ENCODE peak calls at places on chromosomes 16 and 17, in nine cellular contexts. L, E, I, C, H, R, O, P and V are unnamed samples.
A peak's percentile ranks its signal among the peaks of the same experiment; 100 is the strongest.

GRCh38 chr16:81116285-81116684 is 20.1 kb upstream of the GCSH start:
- DNase-seq in P (no peak), R (no peak), H (no peak), I (no peak), L (no peak), C (no peak), O (no peak), E (no peak), V (no peak)

GRCh38 chr16:89272631-89273030 is 55.1 kb downstream of the ZNF778 start:
- DNase-seq in H (no peak), C (no peak), E (no peak), P (no peak), I (no peak), R (no peak), O (no peak), L (no peak), V (no peak)

GRCh38 chr16:1158456-1159324 is 5.8 kb downstream of the CACNA1H start:
- DNase-seq in L (no peak), C (no peak), O (peak; percentile 48), R (no peak), I (no peak), P (no peak), E (no peak), H (no peak), V (no peak)

GRCh38 chr16:75402174-75402820 is 31.0 kb downstream of the CFDP1 start:
- DNase-seq in E (no peak), I (no peak), R (no peak), O (no peak), C (peak; percentile 58), P (peak; percentile 44), H (no peak), L (no peak), V (no peak)

GRCh38 chr16:73054732-73055481 is 7.0 kb upstream of the ZFHX3 start:
- DNase-seq in O (no peak), I (peak; percentile 65), R (no peak), H (no peak), E (no peak), L (no peak), P (peak; percentile 42), C (no peak), V (no peak)

GRCh38 chr17:50331085-50331791 is 14.7 kb upstream of the XYLT2 start:
- DNase-seq in P (peak; percentile 82), H (no peak), C (no peak), O (peak; percentile 81), R (no peak), L (no peak), I (no peak), E (no peak), V (no peak)

GRCh38 chr16:57144027-57144426 is 41.8 kb downstream of the PSME3IP1 start:
- DNase-seq in L (no peak), P (no peak), O (no peak), E (no peak), C (no peak), R (no peak), H (no peak), I (no peak), V (no peak)

GRCh38 chr16:71622088-71622487 is 3.9 kb upstream of the MARVELD3 start:
- DNase-seq in R (no peak), I (no peak), P (no peak), H (no peak), C (no peak), E (no peak), O (no peak), L (no peak), V (no peak)

GRCh38 chr17:78179372-78179771 is 7.5 kb downstream of the TK1 start:
- DNase-seq in P (peak; percentile 75), C (no peak), O (no peak), E (no peak), I (no peak), L (no peak), H (no peak), R (no peak), V (no peak)

GRCh38 chr17:65022751-65023421 is 33.7 kb downstream of the GNA13 start:
- DNase-seq in L (no peak), O (peak; percentile 76), H (no peak), I (peak; percentile 37), P (peak; percentile 40), R (no peak), C (no peak), E (no peak), V (no peak)

GRCh38 chr16:8923199-8923598 is 40.5 kb downstream of the USP7 start:
- DNase-seq in P (no peak), O (no peak), L (no peak), R (no peak), I (no peak), C (no peak), H (no peak), E (no peak), V (no peak)

GRCh38 chr17:80393961-80394360 is 21.0 kb upstream of the ENDOV start:
- DNase-seq in I (no peak), R (no peak), L (no peak), H (no peak), P (no peak), O (no peak), C (no peak), E (no peak), V (no peak)

GRCh38 chr17:41258406-41258805 is 3.2 kb downstream of the KRTAP9-9 start:
- DNase-seq in I (no peak), L (no peak), O (no peak), H (no peak), C (no peak), R (no peak), P (no peak), E (no peak), V (no peak)

GRCh38 chr17:42675984-42676423 is 790 bp downstream of the PLEKHH3 start:
- DNase-seq in P (no peak), O (peak; percentile 40), H (no peak), C (peak; percentile 67), L (no peak), R (no peak), I (peak; percentile 26), E (no peak), V (no peak)

GRCh38 chr16:84138824-84139627 is 6.0 kb downstream of the HSDL1 start:
- DNase-seq in E (no peak), O (peak; percentile 74), I (peak; percentile 96), H (no peak), P (peak; percentile 33), L (no peak), R (no peak), C (peak; percentile 76), V (no peak)

GRCh38 chr16:50603206-50604064 is 55.2 kb downstream of the NKD1 start:
- DNase-seq in L (no peak), R (no peak), H (no peak), C (no peak), P (peak; percentile 79), I (no peak), O (peak; percentile 46), E (no peak), V (no peak)

GRCh38 chr16:25413962-25414361 is 156.3 kb upstream of the ZKSCAN2 start:
- DNase-seq in L (no peak), C (no peak), O (no peak), P (no peak), H (no peak), E (no peak), I (no peak), R (no peak), V (no peak)

GRCh38 chr16:70437017-70437581 is 1.8 kb downstream of the ST3GAL2 start:
- DNase-seq in P (peak; percentile 82), C (peak; percentile 87), O (peak; percentile 89), R (no peak), H (no peak), I (no peak), L (peak; percentile 91), E (no peak), V (no peak)

GRCh38 chr17:51371732-51372151 is 111.4 kb downstream of the UTP18 start:
- DNase-seq in H (peak; percentile 51), P (peak; percentile 65), L (peak; percentile 67), O (peak; percentile 59), R (peak; percentile 54), E (peak; percentile 5), I (peak; percentile 77), C (peak; percentile 45), V (no peak)

GRCh38 chr17:48799069-48799710 is 17.8 kb downstream of the TTLL6 start:
- DNase-seq in L (no peak), O (no peak), I (no peak), C (no peak), E (no peak), R (no peak), P (no peak), H (no peak), V (no peak)

GRCh38 chr17:8868529-8868951 is 1.1 kb upstream of the PIK3R6 start:
- DNase-seq in L (no peak), I (no peak), C (no peak), P (no peak), O (no peak), R (no peak), E (no peak), H (no peak), V (peak; percentile 23)

GRCh38 chr16:54980821-54981220 is 50.2 kb downstream of the IRX5 start:
- DNase-seq in E (no peak), P (no peak), L (no peak), O (no peak), C (no peak), R (no peak), H (no peak), I (no peak), V (no peak)

GRCh38 chr16:47886631-47887415 is 269.0 kb downstream of the ABCC12 start:
- DNase-seq in R (no peak), L (no peak), O (peak; percentile 34), I (peak; percentile 6), E (no peak), C (no peak), H (no peak), P (no peak), V (no peak)

GRCh38 chr16:67349172-67349571 is 22.6 kb downstream of the LRRC36 start:
- DNase-seq in C (no peak), I (peak; percentile 34), P (no peak), L (no peak), O (no peak), E (no peak), R (no peak), H (no peak), V (no peak)

GRCh38 chr16:1003551-1004347 is 22.2 kb downstream of the SOX8 start:
- DNase-seq in P (no peak), L (no peak), O (peak; percentile 76), I (no peak), E (no peak), H (no peak), R (peak; percentile 46), C (no peak), V (no peak)

GRCh38 chr17:31678431-31678830 is 180.6 kb downstream of the COPRS start:
- DNase-seq in I (no peak), L (no peak), H (no peak), C (no peak), O (peak; percentile 49), P (peak; percentile 74), R (no peak), E (no peak), V (no peak)

GRCh38 chr17:13728751-13729150 is 127.0 kb upstream of the HS3ST3A1 start:
- DNase-seq in P (peak; percentile 52), H (no peak), O (peak; percentile 71), E (no peak), C (no peak), L (no peak), R (no peak), I (no peak), V (no peak)

GRCh38 chr17:40480501-40481003 is 20.9 kb downstream of the TNS4 start:
- DNase-seq in I (no peak), C (no peak), L (no peak), E (peak; percentile 49), O (peak; percentile 87), R (peak; percentile 77), H (no peak), P (peak; percentile 75), V (no peak)